ENCODE peak calls at places on chromosome 15, in four cellular contexts. K is GM12878, C is HepG2, Y is H1. W is an unnamed sample.
A peak's percentile ranks its signal among the peaks of the same experiment; 100 is the strongest.

GRCh38 chr15:57708047-57708446 is 1.5 kb downstream of the POLR2M start:
- DNase-seq in C (no peak), Y (no peak), K (no peak), W (no peak)

GRCh38 chr15:88489321-88489720 is 21.8 kb downstream of the MRPS11 start:
- DNase-seq in K (no peak), C (no peak), Y (no peak), W (peak; percentile 20)

GRCh38 chr15:52419494-52419893 is 109.2 kb downstream of the MYO5A start:
- DNase-seq in K (no peak), C (no peak), Y (no peak), W (no peak)

GRCh38 chr15:64930778-64931240 is 19.1 kb downstream of the ANKDD1A start:
- DNase-seq in K (peak; percentile 16), C (no peak), Y (no peak), W (peak; percentile 23)

GRCh38 chr15:99143655-99144610 is 39.1 kb downstream of the SYNM start:
- DNase-seq in Y (no peak), K (no peak), C (peak; percentile 35), W (no peak)

GRCh38 chr15:83289160-83289559 is 4.7 kb upstream of the BNC1 start:
- DNase-seq in Y (no peak), C (no peak), K (no peak), W (no peak)

GRCh38 chr15:75460646-75461045 is 9.2 kb upstream of the SIN3A start:
- DNase-seq in K (no peak), C (peak; percentile 71), Y (no peak), W (no peak)

GRCh38 chr15:49179433-49180190 is 9.6 kb downstream of the GALK2 start:
- DNase-seq in K (no peak), C (no peak), Y (no peak), W (no peak)

GRCh38 chr15:55289573-55290360 is at the start of gene RAB27A:
- DNase-seq in Y (no peak), K (no peak), C (peak; percentile 64), W (peak; percentile 87)

GRCh38 chr15:48939686-48940085 is 24.0 kb downstream of the SHC4 start:
- DNase-seq in Y (no peak), K (no peak), C (no peak), W (no peak)

GRCh38 chr15:31024330-31024729 is 32.9 kb upstream of the MTMR10 start:
- DNase-seq in Y (peak; percentile 57), C (peak; percentile 79), K (no peak), W (no peak)

GRCh38 chr15:80804970-80805495 is 25.9 kb downstream of the CEMIP start:
- DNase-seq in C (peak; percentile 98), K (no peak), Y (no peak), W (no peak)

GRCh38 chr15:39472661-39473657 is 107.9 kb upstream of the THBS1 start:
- DNase-seq in K (no peak), Y (no peak), C (no peak), W (no peak)

GRCh38 chr15:97875513-97876285 is 84.8 kb upstream of the ARRDC4 start:
- DNase-seq in K (no peak), C (no peak), Y (no peak), W (peak; percentile 84)

GRCh38 chr15:40379853-40380252 is 2.7 kb upstream of the KNSTRN start:
- DNase-seq in C (peak; percentile 41), K (no peak), Y (no peak), W (peak; percentile 38)

GRCh38 chr15:100373942-100374341 is 32.2 kb upstream of the ADAMTS17 start:
- DNase-seq in Y (no peak), K (no peak), C (no peak), W (no peak)

GRCh38 chr15:28992340-28992864 is 106.6 kb downstream of the APBA2 start:
- DNase-seq in Y (no peak), C (no peak), K (no peak), W (no peak)

GRCh38 chr15:57683481-57683880 is 23.0 kb upstream of the POLR2M start:
- DNase-seq in K (no peak), C (no peak), Y (no peak), W (no peak)

GRCh38 chr15:71112429-71112828 is 2.8 kb upstream of the THSD4 start:
- DNase-seq in K (no peak), C (no peak), Y (no peak), W (no peak)

GRCh38 chr15:88982304-88982945 is 69.2 kb upstream of the MFGE8 start:
- DNase-seq in C (no peak), K (peak; percentile 83), Y (no peak), W (peak; percentile 60)

GRCh38 chr15:50911001-50911400 is 2.5 kb downstream of the AP4E1 start:
- DNase-seq in C (no peak), K (no peak), Y (no peak), W (no peak)

GRCh38 chr15:25441111-25441510 is 2.3 kb upstream of the UBE3A start:
- DNase-seq in Y (no peak), K (no peak), C (no peak), W (no peak)

GRCh38 chr15:57298843-57299550 is 77.3 kb upstream of the CGNL1 start:
- DNase-seq in C (no peak), Y (no peak), K (no peak), W (no peak)

GRCh38 chr15:80325206-80325605 is 73.2 kb upstream of the CTXND1 start:
- DNase-seq in C (no peak), Y (no peak), K (no peak), W (no peak)

GRCh38 chr15:45157974-45158373 is 28.2 kb downstream of the DUOX1 start:
- DNase-seq in C (no peak), Y (no peak), K (no peak), W (no peak)

GRCh38 chr15:74400915-74401757 is 32.6 kb downstream of the SEMA7A start:
- DNase-seq in Y (no peak), C (no peak), K (peak; percentile 75), W (no peak)

GRCh38 chr15:58795825-58796224 is 24.7 kb downstream of the MINDY2 start:
- DNase-seq in K (no peak), Y (no peak), C (no peak), W (no peak)

GRCh38 chr15:75673426-75674247 is 25.9 kb downstream of the SNX33 start:
- DNase-seq in K (no peak), C (no peak), Y (no peak), W (no peak)

GRCh38 chr15:33402640-33403039 is 91.9 kb downstream of the RYR3 start:
- DNase-seq in Y (no peak), K (no peak), C (no peak), W (no peak)

GRCh38 chr15:32781781-32782180 is 64.0 kb downstream of the GREM1 start:
- DNase-seq in C (no peak), K (no peak), Y (no peak), W (no peak)

GRCh38 chr15:89122532-89123525 is 34.6 kb downstream of the ABHD2 start:
- DNase-seq in C (no peak), K (no peak), Y (no peak), W (no peak)

GRCh38 chr15:49045691-49046112 is 544 bp downstream of the SECISBP2L start:
- DNase-seq in C (peak; percentile 28), Y (no peak), K (peak; percentile 48), W (no peak)

GRCh38 chr15:76901965-76902364 is 3.2 kb downstream of the SCAPER start:
- DNase-seq in K (no peak), C (no peak), Y (no peak), W (no peak)

GRCh38 chr15:52765779-52766178 is 24.4 kb downstream of the ONECUT1 start:
- DNase-seq in Y (no peak), C (peak; percentile 33), K (no peak), W (no peak)

GRCh38 chr15:98653686-98654085 is 5.3 kb downstream of the IGF1R start:
- DNase-seq in Y (no peak), C (no peak), K (no peak), W (no peak)

GRCh38 chr15:76059320-76060097 is at the start of gene TMEM266:
- DNase-seq in Y (no peak), C (no peak), K (no peak), W (peak; percentile 47)

GRCh38 chr15:49452595-49452994 is 29.6 kb downstream of the FGF7 start:
- DNase-seq in Y (no peak), C (no peak), K (no peak), W (no peak)

DNA sequence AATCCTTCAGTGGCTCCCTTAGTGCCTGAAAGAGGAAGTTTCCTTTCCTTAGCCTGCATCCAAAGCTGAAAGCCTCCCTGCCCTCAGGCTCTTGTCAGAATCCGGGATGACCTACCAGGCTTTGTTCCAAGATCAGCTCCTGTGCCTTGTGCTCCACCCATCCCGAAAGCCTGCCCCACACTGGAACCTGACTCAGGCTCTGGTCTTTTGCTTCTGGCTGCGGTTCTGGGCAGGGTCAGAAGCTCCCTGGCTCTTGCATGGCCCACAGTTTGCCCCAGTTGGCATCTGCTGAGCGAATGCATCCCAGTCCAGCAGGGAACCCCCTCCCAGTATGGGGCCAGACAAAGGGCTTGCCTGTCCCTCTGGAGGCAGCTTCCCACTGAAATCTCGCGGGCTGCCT is 25.9 kb upstream of the KIF23 start:
- DNase-seq in C (no peak), Y (no peak), K (no peak), W (no peak)
- TF ChIP-seq ATF2 in C (no peak), Y (no peak), K (no peak), W (no peak)

GRCh38 chr15:63023351-63023945 is 19.1 kb upstream of the TPM1 start:
- DNase-seq in K (no peak), Y (no peak), C (peak; percentile 58), W (no peak)
- TF ChIP-seq SP1 in K (no peak), Y (no peak), C (no peak), W (no peak)

GRCh38 chr15:70081612-70082011 is 16.1 kb downstream of the TLE3 start:
- DNase-seq in Y (no peak), C (no peak), K (no peak), W (no peak)
- H3K36me3 ChIP-seq in Y (peaks cover 11% of the 10 kb centered on the region), C (peaks cover 22% of the 10 kb centered on the region), K (peaks cover 23% of the 10 kb centered on the region), W (peaks cover 98% of the 10 kb centered on the region)

DNA sequence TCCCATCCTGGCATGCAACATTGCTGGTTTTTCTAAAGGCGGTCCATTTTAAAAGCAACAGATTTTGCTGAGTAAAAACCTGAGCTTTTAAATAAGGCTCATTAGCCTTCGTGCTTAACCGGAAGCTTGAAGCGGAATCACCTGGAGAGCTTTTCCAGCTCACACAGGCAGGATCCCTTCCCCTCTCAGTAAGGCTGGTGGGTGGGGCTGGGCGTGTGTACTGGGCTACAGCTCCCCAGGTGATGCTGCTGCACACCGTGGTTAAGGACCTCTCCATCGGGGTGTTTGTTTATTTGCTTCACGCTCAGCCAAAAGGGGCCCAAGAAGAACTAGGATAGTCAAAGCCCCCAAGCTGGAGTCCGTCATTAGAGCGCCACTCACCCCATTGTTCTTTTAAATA is 17.2 kb upstream of the MEX3B start:
- DNase-seq in K (no peak), Y (no peak), C (no peak), W (no peak)
- TF ChIP-seq ATF2 in K (no peak), Y (no peak), C (no peak), W (no peak)

GRCh38 chr15:68674975-68675374 is 96.2 kb downstream of the CORO2B start:
- DNase-seq in Y (no peak), C (no peak), K (peak; percentile 4), W (no peak)
- TF ChIP-seq SP1 in Y (no peak), C (no peak), K (no peak), W (no peak)

W was measured in K562.